ENCODE peak calls at places on chromosomes 13 and 19, in six cellular contexts. G is HepG2, Q is body of pancreas, A is gastrocnemius medialis, C is A549, W is heart left ventricle. D is an unnamed sample. For H3K4me1 and H3K9me3, the result is how much of the 10 kb centered on the place peaks cover.

GRCh38 chr19:4909172-4909896 is at the start of gene UHRF1:
- ATAC-seq in W (no peak), G (peak), A (no peak), Q (no peak), C (peak), D (peak)

GRCh38 chr19:17156296-17156946 is 58.7 kb upstream of the USE1 start:
- ATAC-seq in C (no peak), W (no peak), G (no peak), A (no peak), Q (no peak), D (no peak)

GRCh38 chr13:42063105-42063504 is 14.7 kb downstream of the DGKH start:
- ATAC-seq in G (no peak), W (no peak), C (no peak), Q (no peak), A (no peak), D (no peak)

GRCh38 chr13:77836423-77836822 is 82.2 kb downstream of the EDNRB start:
- ATAC-seq in Q (no peak), G (no peak), C (no peak), A (peak), W (peak), D (peak)

GRCh38 chr13:63403726-63404125 is 1988.1 kb upstream of the PCDH20 start:
- ATAC-seq in C (no peak), G (no peak), A (no peak), W (no peak), Q (no peak), D (no peak)

GRCh38 chr13:40592035-40592434 is 74.4 kb downstream of the FOXO1 start:
- ATAC-seq in C (no peak), Q (no peak), G (no peak), A (no peak), W (no peak), D (no peak)

GRCh38 chr13:71117920-71118319 is 749.1 kb downstream of the DACH1 start:
- ATAC-seq in G (no peak), A (no peak), W (no peak), Q (no peak), C (no peak), D (no peak)

GRCh38 chr13:40313269-40314200 is 352.9 kb downstream of the FOXO1 start:
- ATAC-seq in G (peak), A (peak), W (peak), Q (peak), C (no peak), D (peak)

GRCh38 chr19:11418518-11419506 is at the start of gene RGL3:
- ATAC-seq in C (peak), A (peak), W (no peak), Q (peak), G (peak), D (peak)

GRCh38 chr13:80211573-80211972 is 129.4 kb downstream of the SPRY2 start:
- ATAC-seq in A (no peak), W (no peak), C (no peak), Q (no peak), G (no peak), D (no peak)

GRCh38 chr19:54164369-54165068 is 5.0 kb upstream of the LENG1 start:
- ATAC-seq in A (no peak), W (no peak), G (no peak), Q (no peak), C (peak), D (no peak)

GRCh38 chr19:51027126-51027806 is 850 bp upstream of the KLK11 start:
- ATAC-seq in A (no peak), G (no peak), Q (no peak), C (no peak), W (no peak), D (no peak)

GRCh38 chr13:103625194-103625593 is 559.0 kb upstream of the SLC10A2 start:
- ATAC-seq in C (no peak), G (no peak), A (no peak), Q (no peak), W (no peak), D (no peak)

GRCh38 chr13:20435616-20436368 is 89.9 kb downstream of the CRYL1 start:
- ATAC-seq in G (no peak), C (no peak), Q (no peak), W (no peak), A (no peak), D (no peak)

GRCh38 chr19:19514881-19515763 is at the start of gene TSSK6:
- ATAC-seq in A (no peak), G (peak), W (no peak), C (peak), Q (no peak), D (no peak)

GRCh38 chr13:99053636-99054233 is 75.9 kb upstream of the DOCK9 start:
- ATAC-seq in W (no peak), Q (no peak), A (no peak), G (no peak), C (no peak), D (no peak)

GRCh38 chr19:38252935-38253691 is 3.1 kb downstream of the PPP1R14A start:
- ATAC-seq in G (no peak), A (no peak), W (peak), C (no peak), Q (no peak), D (peak)

GRCh38 chr19:20271215-20271926 is 104.4 kb downstream of the ZNF486 start:
- ATAC-seq in Q (no peak), G (no peak), W (no peak), A (no peak), C (no peak), D (no peak)

GRCh38 chr19:35963514-35963913 is 27.3 kb downstream of the LRFN3 start:
- ATAC-seq in G (peak), W (no peak), A (no peak), Q (no peak), C (peak), D (no peak)

GRCh38 chr19:32977269-32977668 is 5.2 kb downstream of the FAAP24 start:
- ATAC-seq in C (peak), W (no peak), A (no peak), Q (no peak), G (no peak), D (no peak)

GRCh38 chr13:40552895-40553294 is 113.5 kb downstream of the FOXO1 start:
- ATAC-seq in A (no peak), C (no peak), Q (peak), W (no peak), G (peak), D (no peak)

GRCh38 chr19:48645652-48646191 is at the start of gene CA11:
- ATAC-seq in W (no peak), A (peak), G (peak), C (peak), Q (peak), D (peak)

GRCh38 chr19:40279761-40280607 is 5.2 kb downstream of the AKT2 start:
- ATAC-seq in W (no peak), G (no peak), C (no peak), Q (no peak), A (no peak), D (no peak)

GRCh38 chr19:40282209-40282580 is 3.0 kb downstream of the AKT2 start:
- ATAC-seq in Q (no peak), G (no peak), A (no peak), C (no peak), W (no peak), D (no peak)

GRCh38 chr19:40282920-40283319 is 2.2 kb downstream of the AKT2 start:
- ATAC-seq in W (no peak), C (no peak), Q (no peak), A (no peak), G (no peak), D (no peak)

GRCh38 chr19:40280608-40281221 is 4.4 kb downstream of the AKT2 start:
- ATAC-seq in C (no peak), Q (no peak), W (no peak), G (no peak), A (peak), D (no peak)

GRCh38 chr19:40281381-40282208 is 3.5 kb downstream of the AKT2 start:
- ATAC-seq in C (no peak), A (no peak), W (no peak), Q (no peak), G (no peak), D (no peak)
- H3K4me1 ChIP-seq in C (under half), A (half or more), W (half or more), Q (half or more), G (half or more), D (under half)

DNA sequence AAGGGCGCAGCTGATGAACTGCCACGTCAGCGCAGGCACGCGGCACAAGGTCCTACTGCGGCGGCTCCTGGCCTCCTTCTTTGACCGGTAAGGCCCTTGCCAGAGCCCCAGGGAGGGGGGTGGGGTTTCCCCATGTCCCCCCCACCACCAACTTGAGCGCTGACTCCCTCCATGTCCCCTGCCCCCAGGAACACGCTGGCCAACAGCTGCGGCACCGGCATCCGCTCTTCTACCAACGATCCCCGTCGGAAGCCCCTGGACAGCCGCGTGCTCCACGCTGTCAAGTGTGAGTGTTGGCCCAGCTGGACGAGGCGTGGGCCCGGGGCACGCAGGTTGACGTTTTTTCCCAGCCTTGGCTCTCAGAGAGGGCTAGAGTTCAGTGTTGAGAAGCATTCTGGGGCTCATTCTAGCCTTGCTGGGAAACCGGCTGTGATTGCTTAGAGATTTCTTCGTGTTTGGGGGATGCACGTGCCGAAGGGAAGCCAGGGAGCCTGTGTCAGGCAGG is 12.8 kb downstream of the STX10 start:
- ATAC-seq in G (no peak), Q (no peak), W (no peak), C (no peak), A (no peak), D (no peak)
- H3K9me3 ChIP-seq in G (under half), Q (under half), W (under half), C (under half), A (under half), D (under half)

GRCh38 chr19:55410168-55410567 is 2.6 kb upstream of the UBE2S start:
- ATAC-seq in Q (no peak), G (no peak), W (no peak), A (no peak), C (no peak), D (no peak)

GRCh38 chr19:55406091-55406868 is 1.3 kb downstream of the UBE2S start:
- ATAC-seq in C (no peak), W (no peak), G (no peak), Q (no peak), A (no peak), D (no peak)

GRCh38 chr19:55406869-55407624 is 541 bp downstream of the UBE2S start:
- ATAC-seq in W (no peak), C (peak), A (no peak), G (peak), Q (peak), D (peak)

GRCh38 chr19:55407625-55408319 is at the start of gene UBE2S:
- ATAC-seq in C (peak), Q (peak), A (peak), G (peak), W (peak), D (peak)

DNA sequence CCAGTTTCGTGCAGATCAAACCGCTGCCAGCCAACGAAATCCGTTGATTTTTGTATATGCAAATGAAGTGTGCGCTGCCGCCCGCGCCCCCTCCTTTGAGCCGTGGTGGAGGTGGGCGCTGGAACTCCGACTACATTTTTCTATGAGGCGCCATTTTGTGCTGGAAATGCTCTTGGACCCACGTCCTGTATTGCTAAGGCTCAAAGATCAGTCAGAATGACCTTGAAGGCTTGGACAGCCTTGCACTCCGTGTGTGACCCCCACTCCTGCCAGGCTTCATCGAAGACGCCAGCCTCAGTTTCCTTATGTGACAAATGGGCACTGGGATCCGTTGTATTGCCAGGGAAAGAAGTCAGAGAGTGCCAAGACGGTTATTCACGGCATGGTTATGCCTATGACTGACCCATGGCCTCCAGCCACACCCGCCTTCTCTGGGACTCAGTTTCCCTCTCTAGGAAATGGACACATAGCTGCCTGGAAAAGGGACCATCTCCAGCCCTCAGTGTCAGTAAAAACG is 790 bp upstream of the UBE2S start:
- ATAC-seq in C (no peak), Q (no peak), W (no peak), A (no peak), G (no peak), D (no peak)
- TF ChIP-seq POLR2A in C (no peak), Q (no peak), W (no peak), A (no peak), G (no peak), D (no peak)

DNA sequence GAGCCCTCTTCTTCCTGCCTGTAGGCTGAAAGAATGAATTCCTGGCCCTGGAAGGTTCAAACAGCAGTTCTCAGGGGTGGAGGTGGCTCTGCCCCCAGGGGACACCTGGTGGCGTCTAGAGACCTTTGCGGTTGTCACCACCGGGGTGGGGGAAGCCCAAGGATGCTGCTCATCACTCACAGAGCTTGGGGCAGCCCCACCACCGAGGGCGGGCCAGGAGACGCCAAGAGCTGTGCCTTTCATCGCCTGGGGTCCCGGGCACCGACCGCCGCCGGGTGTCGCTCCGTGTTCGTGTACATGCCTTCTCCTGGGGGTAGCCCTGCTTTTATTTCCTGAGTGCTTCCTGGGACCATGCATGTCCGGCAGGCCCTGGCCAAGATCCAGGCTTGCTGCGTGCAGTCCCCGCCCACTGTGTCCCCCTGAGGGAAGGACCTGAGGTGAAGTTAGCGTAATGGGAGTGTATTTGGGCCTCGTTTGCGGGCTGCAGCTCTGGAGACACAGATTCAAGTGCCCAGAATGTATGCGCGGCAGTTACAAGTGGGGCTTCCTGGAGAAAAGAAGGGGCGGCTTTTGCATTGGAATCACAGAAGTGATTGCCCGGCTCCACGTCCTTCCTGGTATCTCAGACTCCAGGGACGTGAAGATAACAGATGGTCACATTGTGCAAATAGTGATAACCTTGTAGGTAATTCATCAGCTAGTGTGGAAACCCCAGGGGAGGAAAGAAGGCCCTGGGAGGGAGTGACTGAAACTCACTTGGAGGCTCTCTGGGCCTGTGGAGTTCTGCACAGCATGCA is 7.8 kb downstream of the DOT1L start:
- ATAC-seq in C (no peak), W (no peak), A (no peak), Q (peak), G (peak), D (no peak)
- H3K4me1 ChIP-seq in C (half or more), W (half or more), A (half or more), Q (half or more), G (half or more), D (under half)

GRCh38 chr13:54449922-54450321 is 1421.3 kb downstream of the OLFM4 start:
- ATAC-seq in G (no peak), Q (no peak), C (no peak), A (no peak), W (no peak), D (no peak)
- H3K9me3 ChIP-seq in G (half or more), Q (under half), C (under half), A (under half), W (under half), D (under half)

GRCh38 chr13:37059136-37059847 is at the start of gene SUPT20H:
- ATAC-seq in W (peak), Q (peak), A (peak), G (peak), C (peak), D (peak)
- TF ChIP-seq POLR2A in W (no peak), Q (peak), A (peak), G (peak), C (peak), D (peak)

GRCh38 chr13:27574661-27575060 is 45.7 kb downstream of the LNX2 start:
- ATAC-seq in Q (no peak), A (no peak), C (no peak), G (no peak), W (no peak), D (no peak)

GRCh38 chr13:27565818-27566217 is 54.5 kb downstream of the LNX2 start:
- ATAC-seq in W (no peak), G (no peak), Q (no peak), A (no peak), C (no peak), D (no peak)

GRCh38 chr13:27573265-27573664 is 47.1 kb downstream of the LNX2 start:
- ATAC-seq in C (peak), Q (no peak), W (no peak), A (no peak), G (peak), D (no peak)

DNA sequence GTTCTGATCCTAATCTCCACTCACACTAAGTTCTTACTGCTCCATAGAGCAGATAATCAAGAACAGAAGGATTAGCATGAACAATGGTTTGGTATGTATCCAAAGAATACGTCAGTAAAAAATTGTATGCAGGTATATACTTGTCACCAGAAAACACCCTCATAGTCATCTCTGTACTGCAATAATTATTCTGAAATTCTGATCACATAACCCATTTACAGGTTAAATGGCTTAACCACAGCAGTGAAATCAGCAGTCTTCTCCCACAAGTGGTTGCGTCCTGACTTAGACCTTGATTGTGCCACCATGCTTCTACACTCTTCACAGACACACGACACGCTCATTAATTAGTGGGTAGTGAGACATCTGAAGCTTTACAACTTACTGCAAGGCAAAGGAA is 50.9 kb downstream of the LNX2 start:
- ATAC-seq in C (no peak), G (no peak), Q (no peak), A (no peak), W (no peak), D (no peak)
- H3K4me1 ChIP-seq in C (under half), G (under half), Q (under half), A (under half), W (under half), D (under half)

D was measured in gastroesophageal sphincter.